ENCODE peak calls at places on chromosomes 5 and 9, in seven cellular contexts. U is sigmoid colon, I is cardiac fibroblast, Y is IMR-90, R is lower lobe of right lung, G is fibroblast of lung, B is A549. V is an unnamed sample.
A peak's percentile ranks its signal among the peaks of the same experiment; 100 is the strongest.

GRCh38 chr9:5438301-5439162 is 807 bp upstream of the PLGRKT start:
- DNase-seq in R (no peak), G (peak; percentile 72), U (no peak), Y (peak; percentile 56), B (no peak), I (peak; percentile 41), V (peak; percentile 66)

GRCh38 chr9:85487872-85488271 is 253.9 kb downstream of the AGTPBP1 start:
- DNase-seq in G (no peak), Y (no peak), U (no peak), R (no peak), B (no peak), I (no peak), V (no peak)

GRCh38 chr5:127359502-127359901 is 68.9 kb downstream of the MEGF10 start:
- DNase-seq in I (no peak), B (no peak), U (no peak), G (no peak), Y (no peak), R (no peak), V (no peak)

GRCh38 chr9:27835286-27835685 is 262.0 kb upstream of the C9orf72 start:
- DNase-seq in G (no peak), B (no peak), Y (no peak), U (no peak), R (no peak), I (no peak), V (no peak)

GRCh38 chr9:89878687-89879086 is 273.9 kb downstream of the GADD45G start:
- DNase-seq in Y (no peak), R (peak; percentile 54), U (peak; percentile 73), B (no peak), G (no peak), I (no peak), V (no peak)

GRCh38 chr5:146291421-146292074 is 47.1 kb upstream of the POU4F3 start:
- DNase-seq in I (peak; percentile 66), R (no peak), U (no peak), B (peak; percentile 63), Y (peak; percentile 33), G (peak; percentile 24), V (peak; percentile 60)

GRCh38 chr5:122311400-122311887 is 593 bp upstream of the SNCAIP start:
- DNase-seq in B (no peak), Y (no peak), G (peak; percentile 47), R (no peak), I (peak; percentile 8), U (no peak), V (no peak)

GRCh38 chr5:127833999-127834953 is 131.1 kb downstream of the CCDC192 start:
- DNase-seq in R (no peak), B (no peak), Y (no peak), I (peak; percentile 70), G (peak; percentile 30), U (no peak), V (peak; percentile 35)

GRCh38 chr9:107999890-108000289 is 510.3 kb upstream of the KLF4 start:
- DNase-seq in I (peak; percentile 6), B (no peak), G (peak; percentile 15), U (no peak), R (no peak), Y (no peak), V (no peak)

GRCh38 chr9:81317223-81317622 is 372.1 kb downstream of the TLE1 start:
- DNase-seq in G (no peak), R (no peak), B (no peak), I (no peak), Y (no peak), U (no peak), V (no peak)

GRCh38 chr9:100066539-100066938 is 32.3 kb downstream of the ERP44 start:
- DNase-seq in G (no peak), Y (peak; percentile 51), R (no peak), B (no peak), I (peak; percentile 76), U (no peak), V (peak; percentile 84)

GRCh38 chr9:83197611-83198010 is 134.7 kb upstream of the RASEF start:
- DNase-seq in G (no peak), U (no peak), B (no peak), R (no peak), Y (no peak), I (no peak), V (no peak)

GRCh38 chr5:151611127-151611775 is 20.1 kb upstream of the FAT2 start:
- DNase-seq in U (no peak), Y (no peak), G (no peak), B (no peak), I (no peak), R (no peak), V (no peak)

GRCh38 chr9:16425572-16425971 is 444.9 kb downstream of the BNC2 start:
- DNase-seq in Y (peak; percentile 81), U (no peak), G (peak; percentile 79), B (no peak), I (peak; percentile 86), R (no peak), V (peak; percentile 71)

GRCh38 chr9:31137151-31137849 is 1247.1 kb upstream of the ACO1 start:
- DNase-seq in B (no peak), G (peak; percentile 99), U (no peak), R (no peak), Y (peak; percentile 76), I (peak; percentile 95), V (peak; percentile 93)

GRCh38 chr5:79032031-79032711 is 37.3 kb downstream of the DMGDH start:
- DNase-seq in Y (peak; percentile 4), R (no peak), B (no peak), G (peak; percentile 35), I (no peak), U (no peak), V (no peak)

GRCh38 chr5:132592521-132592920 is 35.7 kb downstream of the RAD50 start:
- DNase-seq in I (peak; percentile 2), U (no peak), G (peak; percentile 53), B (no peak), R (no peak), Y (peak; percentile 10), V (no peak)

GRCh38 chr9:94086961-94087360 is 2.7 kb downstream of the PTPDC1 start:
- DNase-seq in Y (no peak), R (no peak), B (no peak), U (no peak), G (no peak), I (peak; percentile 59), V (no peak)

GRCh38 chr5:1522601-1523479 is 920 bp downstream of the LPCAT1 start:
- DNase-seq in G (peak; percentile 13), Y (no peak), B (no peak), R (peak; percentile 50), I (no peak), U (peak; percentile 63), V (peak; percentile 16)

GRCh38 chr5:180810210-180811011 is 7.8 kb upstream of the MGAT1 start:
- DNase-seq in U (peak; percentile 98), B (peak; percentile 87), Y (peak; percentile 90), I (peak; percentile 97), G (peak; percentile 91), R (peak; percentile 97), V (peak; percentile 95)

GRCh38 chr5:162209005-162209605 is 141.5 kb downstream of the GABRG2 start:
- DNase-seq in R (no peak), Y (no peak), G (no peak), I (no peak), U (no peak), B (no peak), V (no peak)
- TF ChIP-seq CTCF in R (peak; percentile 44), Y (no peak), G (no peak), I (peak; percentile 25), U (no peak), B (no peak), V (no peak)

GRCh38 chr9:120869360-120869687 is 7.7 kb downstream of the PHF19 start:
- DNase-seq in Y (no peak), R (no peak), U (no peak), I (no peak), B (no peak), G (no peak), V (no peak)

GRCh38 chr9:120868339-120868675 is 8.7 kb downstream of the PHF19 start:
- DNase-seq in Y (peak; percentile 59), G (no peak), I (peak; percentile 81), B (no peak), R (no peak), U (no peak), V (peak; percentile 93)

GRCh38 chr9:120866651-120867050 is 10.3 kb downstream of the PHF19 start:
- DNase-seq in B (no peak), U (no peak), R (no peak), I (no peak), G (no peak), Y (no peak), V (no peak)

GRCh38 chr9:120868676-120869359 is 8.2 kb downstream of the PHF19 start:
- DNase-seq in I (peak; percentile 97), Y (peak; percentile 84), U (peak; percentile 98), R (peak; percentile 99), G (peak; percentile 93), B (peak; percentile 96), V (peak; percentile 96)

DNA sequence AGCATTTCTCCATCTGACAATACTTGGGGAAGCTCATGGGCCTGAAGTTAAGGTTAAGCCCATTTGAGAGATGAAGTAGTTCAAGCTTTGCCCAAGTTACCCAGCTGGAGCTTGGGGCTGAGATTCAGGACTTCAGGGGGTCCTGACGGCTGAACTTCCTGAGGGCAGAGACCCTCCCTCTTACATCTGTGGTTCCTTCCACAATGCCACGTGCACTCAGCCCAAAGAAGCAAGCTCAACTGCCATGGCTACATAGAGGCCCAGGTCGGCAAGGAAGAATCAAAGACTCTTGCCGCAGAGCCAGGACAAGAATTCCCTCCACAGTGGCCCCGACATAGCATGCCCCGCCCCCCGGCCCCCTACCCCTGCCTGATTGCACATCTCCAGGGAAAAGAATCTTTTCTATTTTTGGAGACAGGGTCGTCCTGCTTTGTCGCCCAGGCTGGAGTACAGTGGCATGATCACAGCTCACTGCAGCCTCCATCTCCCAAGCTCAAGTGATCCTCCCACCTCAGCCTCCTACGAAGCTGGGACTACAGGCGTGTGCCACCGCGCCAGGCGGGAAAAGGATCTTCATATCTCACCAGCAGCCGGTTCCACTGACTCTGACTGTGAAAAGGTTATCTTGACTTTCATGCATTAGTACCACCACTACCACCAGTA is 9.2 kb downstream of the PHF19 start:
- DNase-seq in U (no peak), Y (no peak), R (no peak), I (no peak), G (no peak), B (no peak), V (no peak)
- H3K4me3 ChIP-seq in U (peak overlapping the region; percentile 54), Y (peak overlapping the region; percentile 53), R (peak overlapping the region; percentile 68), I (no peak overlapping the region), G (no peak overlapping the region), B (peak overlapping the region; percentile 39), V (peak overlapping the region; percentile 46)

GRCh38 chr5:43400082-43400481 is 12.1 kb downstream of the CCL28 start:
- DNase-seq in R (no peak), I (peak; percentile 54), U (no peak), G (peak; percentile 29), B (no peak), Y (peak; percentile 21), V (no peak)
- TF ChIP-seq CTCF in R (no peak), I (peak; percentile 22), U (no peak), G (peak; percentile 38), B (peak; percentile 59), Y (peak; percentile 35), V (peak; percentile 41)

DNA sequence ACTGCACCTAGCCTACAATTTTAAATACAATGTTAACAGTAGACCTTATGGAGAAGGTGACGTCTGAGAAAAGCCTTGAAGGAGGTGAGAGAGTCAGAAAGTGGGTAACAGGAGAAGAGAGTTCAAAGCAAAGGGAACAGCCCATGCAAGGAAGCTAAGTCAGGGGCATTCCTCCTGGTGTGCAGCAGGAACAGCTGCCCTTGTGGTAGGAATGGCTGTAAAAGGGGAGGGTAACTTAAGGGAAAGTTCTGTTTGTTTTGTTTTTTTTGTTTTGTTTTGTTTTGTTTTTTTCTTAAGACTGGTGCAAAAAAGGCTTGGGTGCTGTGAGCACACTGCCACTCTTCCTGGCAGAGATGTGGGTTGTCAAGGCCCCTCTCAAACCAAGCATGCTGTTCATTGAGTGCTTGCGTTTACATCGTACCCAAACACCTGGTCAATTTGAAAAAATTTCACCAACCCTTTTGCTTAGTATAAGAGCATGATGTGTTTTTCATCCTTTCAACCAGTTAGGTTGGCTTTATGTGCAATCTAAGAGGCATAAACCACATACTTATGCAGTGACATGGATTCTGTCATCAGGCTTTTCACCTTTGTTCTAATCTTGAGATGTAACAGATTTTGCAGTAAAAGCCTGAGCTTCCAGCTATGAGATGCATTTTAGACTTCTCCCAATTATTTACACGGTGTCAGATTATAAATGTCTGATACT is 279.7 kb downstream of the GLIS3 start:
- DNase-seq in I (no peak), U (no peak), R (no peak), Y (peak; percentile 56), B (no peak), G (peak; percentile 46), V (peak; percentile 67)
- H3K4me3 ChIP-seq in I (no peak overlapping the region), U (no peak overlapping the region), R (no peak overlapping the region), Y (no peak overlapping the region), B (no peak overlapping the region), G (no peak overlapping the region), V (no peak overlapping the region)

V was measured in fibroblast of villous mesenchyme.